ENCODE peak calls at places on chromosome 7, in ten cellular contexts. P, Z, U, B, Y, A, J, Q, O and D are unnamed samples.

GRCh38 chr7:88104732-88105131 is 115.1 kb downstream of the SRI start:
- DNase-seq in B (no peak), U (no peak), A (no peak), Y (no peak), P (peak; percentile 23), J (no peak), O (no peak), Q (no peak), Z (no peak), D (no peak)

GRCh38 chr7:5526190-5527037 is 102.8 kb upstream of the TNRC18 start:
- DNase-seq in B (peak; percentile 33), Z (peak; percentile 85), Y (peak; percentile 32), U (no peak), A (peak; percentile 70), Q (peak; percentile 36), P (no peak), O (no peak), J (peak; percentile 46), D (peak; percentile 81)

GRCh38 chr7:15609287-15609686 is 47.5 kb upstream of the AGMO start:
- DNase-seq in O (no peak), P (no peak), Z (no peak), A (no peak), Y (no peak), B (no peak), U (no peak), Q (no peak), J (no peak), D (no peak)

GRCh38 chr7:155864991-155865690 is 52.9 kb upstream of the SHH start:
- DNase-seq in Y (no peak), Z (peak; percentile 20), A (peak; percentile 42), U (no peak), J (no peak), P (no peak), B (no peak), Q (no peak), O (no peak), D (no peak)

GRCh38 chr7:27219821-27220220 is 19.9 kb upstream of the HOXA13 start:
- DNase-seq in A (no peak), Y (no peak), Q (no peak), P (no peak), J (no peak), Z (no peak), B (no peak), U (no peak), O (no peak), D (no peak)

GRCh38 chr7:108200326-108200725 is 70.2 kb upstream of the LAMB4 start:
- DNase-seq in P (no peak), Y (peak; percentile 30), B (no peak), Q (peak; percentile 61), A (no peak), Z (no peak), O (no peak), J (no peak), U (no peak), D (no peak)

GRCh38 chr7:148615085-148615750 is 24.7 kb downstream of the C7orf33 start:
- DNase-seq in B (no peak), P (no peak), O (no peak), Y (no peak), A (no peak), Q (no peak), U (no peak), Z (no peak), J (no peak), D (no peak)

GRCh38 chr7:2248984-2249694 is 7.1 kb downstream of the NUDT1 start:
- DNase-seq in Z (no peak), Q (peak; percentile 98), A (no peak), J (no peak), B (no peak), Y (peak; percentile 97), U (no peak), P (no peak), O (peak; percentile 70), D (no peak)

GRCh38 chr7:2613113-2613925 is 18.5 kb upstream of the TTYH3 start:
- DNase-seq in U (no peak), Y (no peak), Q (no peak), A (no peak), P (no peak), B (no peak), J (peak; percentile 74), O (no peak), Z (peak; percentile 74), D (no peak)

GRCh38 chr7:47988496-47989386 is 9.3 kb upstream of the HUS1 start:
- DNase-seq in Y (peak; percentile 5), Q (peak; percentile 44), B (no peak), U (no peak), A (no peak), P (no peak), J (no peak), Z (no peak), O (no peak), D (no peak)

GRCh38 chr7:367351-367841 is 77.4 kb downstream of the FOXL3 start:
- DNase-seq in J (no peak), Z (no peak), O (peak; percentile 35), Y (no peak), A (no peak), P (no peak), B (no peak), Q (no peak), U (no peak), D (no peak)

GRCh38 chr7:134910214-134910890 is 76.0 kb upstream of the AGBL3 start:
- DNase-seq in Z (no peak), J (no peak), Y (no peak), P (no peak), B (no peak), Q (no peak), A (no peak), O (no peak), U (no peak), D (no peak)

GRCh38 chr7:44977304-44977858 is 1.4 kb downstream of the MYO1G start:
- DNase-seq in P (no peak), Z (no peak), Y (no peak), U (peak; percentile 50), Q (peak; percentile 35), A (peak; percentile 90), J (no peak), B (no peak), O (no peak), D (no peak)

GRCh38 chr7:4650471-4651047 is 31.5 kb upstream of the FOXK1 start:
- DNase-seq in P (no peak), B (no peak), U (no peak), A (no peak), Y (peak; percentile 23), Q (peak; percentile 61), J (no peak), O (no peak), Z (peak; percentile 65), D (peak; percentile 83)

GRCh38 chr7:3194501-3195141 is 106.4 kb upstream of the SDK1 start:
- DNase-seq in O (peak; percentile 51), J (no peak), U (no peak), Y (peak; percentile 89), Z (peak; percentile 90), B (no peak), Q (no peak), P (peak; percentile 22), A (no peak), D (peak; percentile 90)

GRCh38 chr7:77989981-77990566 is 191.5 kb downstream of the PHTF2 start:
- DNase-seq in P (no peak), O (no peak), Z (peak; percentile 87), U (no peak), Y (no peak), A (peak; percentile 65), Q (no peak), J (no peak), B (no peak), D (peak; percentile 75)

GRCh38 chr7:24907311-24907886 is 72.6 kb downstream of the OSBPL3 start:
- DNase-seq in O (no peak), P (peak; percentile 64), J (peak; percentile 7), A (peak; percentile 70), Q (peak; percentile 63), B (no peak), U (no peak), Z (no peak), Y (peak; percentile 76), D (no peak)

GRCh38 chr7:132458685-132459084 is 117.6 kb downstream of the PLXNA4 start:
- DNase-seq in Q (no peak), U (no peak), A (no peak), J (no peak), Y (no peak), B (no peak), P (no peak), O (no peak), Z (no peak), D (no peak)

GRCh38 chr7:155317114-155317434 is 19.4 kb downstream of the INSIG1 start:
- DNase-seq in Z (no peak), O (no peak), B (no peak), A (no peak), P (no peak), Y (no peak), J (no peak), Q (no peak), U (no peak), D (no peak)

GRCh38 chr7:22234247-22234646 is 122.7 kb downstream of the RAPGEF5 start:
- DNase-seq in Y (no peak), Z (no peak), O (no peak), A (no peak), U (no peak), J (no peak), B (no peak), P (no peak), Q (no peak), D (no peak)

GRCh38 chr7:128827971-128828711 is 2.1 kb upstream of the FLNC start:
- DNase-seq in Y (peak; percentile 88), A (no peak), Q (peak; percentile 87), J (no peak), Z (peak; percentile 57), P (no peak), U (no peak), B (no peak), O (no peak), D (peak; percentile 64)